ENCODE peak calls at places on chromosomes 3 and 15, in four cellular contexts. D, S, Q and W are unnamed samples.

GRCh38 chr3:136860541-136860940 is 1.5 kb upstream of the NCK1 start:
- DNase-seq in D (no peak), Q (no peak), S (peak), W (no peak)

GRCh38 chr15:85588657-85589056 is 206.1 kb downstream of the KLHL25 start:
- DNase-seq in D (no peak), Q (no peak), S (no peak), W (no peak)

GRCh38 chr3:129613205-129613740 is 6.8 kb upstream of the PLXND1 start:
- DNase-seq in S (no peak), Q (no peak), D (no peak), W (no peak)

GRCh38 chr3:59256233-59256632 is 206.4 kb upstream of the CFAP20DC start:
- DNase-seq in Q (no peak), S (no peak), D (no peak), W (no peak)

GRCh38 chr3:51123531-51123930 is 261.6 kb upstream of the MANF start:
- DNase-seq in Q (no peak), D (no peak), S (no peak), W (no peak)

GRCh38 chr15:85785887-85786777 is 8.6 kb downstream of the KLHL25 start:
- DNase-seq in S (peak), Q (no peak), D (peak), W (peak)

GRCh38 chr3:102699819-102700140 is 265.0 kb downstream of the ZPLD1 start:
- DNase-seq in D (no peak), S (no peak), Q (no peak), W (no peak)

GRCh38 chr3:171256445-171257250 is 203.6 kb downstream of the TNIK start:
- DNase-seq in Q (no peak), D (peak), S (no peak), W (peak)

GRCh38 chr15:100703671-100704070 is 101.3 kb downstream of the ASB7 start:
- DNase-seq in D (no peak), S (no peak), Q (no peak), W (no peak)

GRCh38 chr15:88995449-88995848 is 82.3 kb upstream of the MFGE8 start:
- DNase-seq in S (no peak), D (no peak), Q (no peak), W (no peak)

GRCh38 chr15:101386006-101386405 is 91.0 kb upstream of the SNRPA1 start:
- DNase-seq in S (no peak), Q (no peak), D (no peak), W (no peak)

GRCh38 chr3:98039322-98040024 is 4.4 kb upstream of the GABRR3 start:
- DNase-seq in Q (peak), S (peak), D (peak), W (peak)

GRCh38 chr3:168865022-168865551 is 769.4 kb upstream of the GOLIM4 start:
- DNase-seq in D (peak), Q (no peak), S (no peak), W (peak)

GRCh38 chr15:63452552-63453136 is 51.7 kb upstream of the USP3 start:
- DNase-seq in D (no peak), S (no peak), Q (no peak), W (no peak)

GRCh38 chr3:42229266-42229941 is 36.6 kb downstream of the CCK start:
- DNase-seq in S (no peak), D (no peak), Q (no peak), W (no peak)

GRCh38 chr3:109806929-109807328 is 469.6 kb upstream of the DPPA4 start:
- DNase-seq in D (peak), S (no peak), Q (peak), W (peak)

GRCh38 chr3:23805881-23806321 is at the start of gene UBE2E1:
- DNase-seq in D (peak), S (no peak), Q (peak), W (peak)

GRCh38 chr15:33324609-33325008 is 13.8 kb downstream of the RYR3 start:
- DNase-seq in Q (no peak), S (no peak), D (no peak), W (no peak)

GRCh38 chr3:114639171-114639570 is 345.3 kb downstream of the TIGIT start:
- DNase-seq in Q (no peak), S (no peak), D (no peak), W (no peak)

GRCh38 chr15:38040615-38041014 is 106.2 kb downstream of the TMCO5A start:
- DNase-seq in D (no peak), Q (no peak), S (no peak), W (no peak)

GRCh38 chr3:76308541-76308940 is 523.2 kb upstream of the ZNF717 start:
- DNase-seq in Q (no peak), D (no peak), S (no peak), W (no peak)